ENCODE peak calls at places on chromosome 12, in six cellular contexts. One of them, this sample, is unnamed.

GRCh38 chr12:53187145-53187899 is 6.6 kb upstream of the CSAD start:
- DNase-seq in HepG2: no peak
- DNase-seq in K562: no peak
- DNase-seq in GM12878: no peak
- DNase-seq in SK-N-SH: no peak
- DNase-seq in HCT116: no peak
- DNase-seq in this sample: no peak

GRCh38 chr12:4273651-4274395 is at the start of gene CCND2:
- DNase-seq in HepG2: no peak
- DNase-seq in K562: peak; percentile 85
- DNase-seq in GM12878: peak; percentile 69
- DNase-seq in SK-N-SH: peak; percentile 43
- DNase-seq in HCT116: no peak
- DNase-seq in this sample: peak; percentile 84

GRCh38 chr12:95385646-95386045 is 88.3 kb upstream of the METAP2 start:
- DNase-seq in HepG2: no peak
- DNase-seq in K562: no peak
- DNase-seq in GM12878: no peak
- DNase-seq in SK-N-SH: no peak
- DNase-seq in HCT116: no peak
- DNase-seq in this sample: no peak

GRCh38 chr12:51437471-51437870 is 12.8 kb downstream of the SLC4A8 start:
- DNase-seq in HepG2: no peak
- DNase-seq in K562: no peak
- DNase-seq in GM12878: no peak
- DNase-seq in SK-N-SH: no peak
- DNase-seq in HCT116: no peak
- DNase-seq in this sample: no peak

GRCh38 chr12:124665516-124665915 is 98.1 kb upstream of the NCOR2 start:
- DNase-seq in HepG2: no peak
- DNase-seq in K562: no peak
- DNase-seq in GM12878: no peak
- DNase-seq in SK-N-SH: no peak
- DNase-seq in HCT116: no peak
- DNase-seq in this sample: no peak

GRCh38 chr12:66187822-66188221 is 1.2 kb upstream of the IRAK3 start:
- DNase-seq in HepG2: no peak
- DNase-seq in K562: no peak
- DNase-seq in GM12878: no peak
- DNase-seq in SK-N-SH: no peak
- DNase-seq in HCT116: no peak
- DNase-seq in this sample: no peak

GRCh38 chr12:89872922-89873630 is 164.4 kb upstream of the ATP2B1 start:
- DNase-seq in HepG2: no peak
- DNase-seq in K562: no peak
- DNase-seq in GM12878: no peak
- DNase-seq in SK-N-SH: no peak
- DNase-seq in HCT116: no peak
- DNase-seq in this sample: no peak

GRCh38 chr12:46264057-46264456 is 4.8 kb downstream of the SLC38A1 start:
- DNase-seq in HepG2: no peak
- DNase-seq in K562: no peak
- DNase-seq in GM12878: no peak
- DNase-seq in SK-N-SH: no peak
- DNase-seq in HCT116: no peak
- DNase-seq in this sample: no peak

GRCh38 chr12:66964629-66965028 is 285.8 kb upstream of the GRIP1 start:
- DNase-seq in HepG2: no peak
- DNase-seq in K562: no peak
- DNase-seq in GM12878: no peak
- DNase-seq in SK-N-SH: no peak
- DNase-seq in HCT116: no peak
- DNase-seq in this sample: no peak

GRCh38 chr12:59940676-59941342 is 345.0 kb downstream of the SLC16A7 start:
- DNase-seq in HepG2: peak; percentile 9
- DNase-seq in K562: no peak
- DNase-seq in GM12878: no peak
- DNase-seq in SK-N-SH: no peak
- DNase-seq in HCT116: no peak
- DNase-seq in this sample: no peak
- TF ChIP-seq YY1 in HepG2: no peak
- TF ChIP-seq YY1 in K562: no peak
- TF ChIP-seq YY1 in GM12878: no peak
- TF ChIP-seq YY1 in SK-N-SH: no peak
- TF ChIP-seq YY1 in HCT116: no peak
- TF ChIP-seq YY1 in this sample: no peak

GRCh38 chr12:57629897-57630471 is 3.0 kb downstream of the B4GALNT1 start:
- DNase-seq in HepG2: no peak
- DNase-seq in K562: no peak
- DNase-seq in GM12878: no peak
- DNase-seq in SK-N-SH: peak; percentile 4
- DNase-seq in HCT116: no peak
- DNase-seq in this sample: no peak
- TF ChIP-seq MAX in HepG2: no peak
- TF ChIP-seq MAX in K562: no peak
- TF ChIP-seq MAX in GM12878: no peak
- TF ChIP-seq MAX in SK-N-SH: no peak
- TF ChIP-seq MAX in HCT116: no peak
- TF ChIP-seq MAX in this sample: no peak

GRCh38 chr12:2343672-2344071 is 290.9 kb downstream of the CACNA1C start:
- DNase-seq in HepG2: no peak
- DNase-seq in K562: no peak
- DNase-seq in GM12878: no peak
- DNase-seq in SK-N-SH: no peak
- DNase-seq in HCT116: no peak
- DNase-seq in this sample: no peak
- H3K4me1 ChIP-seq in HepG2: no peaks in the 10 kb centered on the region
- H3K4me1 ChIP-seq in K562: no peaks in the 10 kb centered on the region
- H3K4me1 ChIP-seq in GM12878: no peaks in the 10 kb centered on the region
- H3K4me1 ChIP-seq in SK-N-SH: peaks cover 11% of the 10 kb centered on the region
- H3K4me1 ChIP-seq in HCT116: peaks cover 8% of the 10 kb centered on the region
- H3K4me1 ChIP-seq in this sample: peaks cover 9% of the 10 kb centered on the region

GRCh38 chr12:119804011-119804641 is 73.0 kb downstream of the CIT start:
- DNase-seq in HepG2: peak; percentile 54
- DNase-seq in K562: peak; percentile 67
- DNase-seq in GM12878: no peak
- DNase-seq in SK-N-SH: peak; percentile 86
- DNase-seq in HCT116: peak; percentile 33
- DNase-seq in this sample: peak; percentile 79
- TF ChIP-seq YY1 in HepG2: no peak
- TF ChIP-seq YY1 in K562: no peak
- TF ChIP-seq YY1 in GM12878: no peak
- TF ChIP-seq YY1 in SK-N-SH: no peak
- TF ChIP-seq YY1 in HCT116: no peak
- TF ChIP-seq YY1 in this sample: no peak